ENCODE peak calls at places on chromosomes 11 and 22, in six cellular contexts. One of them, this sample, is unnamed.

GRCh38 chr22:45456811-45457210 is 43.3 kb downstream of the RIBC2 start:
- DNase-seq in colonic mucosa: no peak
- DNase-seq in activated CD4-positive, alpha-beta T cell treated with anti-CD3 and anti-CD28 coated beads, Interleukin-2, amount 50 U/mL, for 24 hours: no peak
- DNase-seq in NCI-H146: no peak
- DNase-seq in adrenal gland: no peak
- DNase-seq in GM12865: no peak
- DNase-seq in this sample: no peak

GRCh38 chr11:63915961-63916836 is 765 bp downstream of the RCOR2 start:
- DNase-seq in colonic mucosa: peak; percentile 78
- DNase-seq in NCI-H146: peak; percentile 72
- DNase-seq in GM12865: peak; percentile 26
- DNase-seq in activated CD4-positive, alpha-beta T cell treated with anti-CD3 and anti-CD28 coated beads, Interleukin-2, amount 50 U/mL, for 24 hours: no peak
- DNase-seq in adrenal gland: no peak
- DNase-seq in this sample: peak; percentile 74

GRCh38 chr22:22692707-22693530 is 48.5 kb downstream of the GGTLC2 start:
- DNase-seq in adrenal gland: peak; percentile 55
- DNase-seq in colonic mucosa: peak; percentile 84
- DNase-seq in NCI-H146: peak; percentile 74
- DNase-seq in GM12865: peak; percentile 45
- DNase-seq in activated CD4-positive, alpha-beta T cell treated with anti-CD3 and anti-CD28 coated beads, Interleukin-2, amount 50 U/mL, for 24 hours: peak; percentile 36
- DNase-seq in this sample: peak; percentile 63

GRCh38 chr11:645536-645935 is 8.5 kb downstream of the DRD4 start:
- DNase-seq in GM12865: peak; percentile 56
- DNase-seq in colonic mucosa: no peak
- DNase-seq in adrenal gland: no peak
- DNase-seq in activated CD4-positive, alpha-beta T cell treated with anti-CD3 and anti-CD28 coated beads, Interleukin-2, amount 50 U/mL, for 24 hours: no peak
- DNase-seq in NCI-H146: no peak
- DNase-seq in this sample: peak; percentile 57

GRCh38 chr11:88174627-88175003 is 628 bp downstream of the RAB38 start:
- DNase-seq in NCI-H146: no peak
- DNase-seq in GM12865: peak; percentile 59
- DNase-seq in colonic mucosa: peak; percentile 61
- DNase-seq in activated CD4-positive, alpha-beta T cell treated with anti-CD3 and anti-CD28 coated beads, Interleukin-2, amount 50 U/mL, for 24 hours: no peak
- DNase-seq in adrenal gland: peak; percentile 86
- DNase-seq in this sample: peak; percentile 45

GRCh38 chr22:22995166-22995565 is 75.2 kb upstream of the GNAZ start:
- DNase-seq in adrenal gland: no peak
- DNase-seq in NCI-H146: peak; percentile 13
- DNase-seq in activated CD4-positive, alpha-beta T cell treated with anti-CD3 and anti-CD28 coated beads, Interleukin-2, amount 50 U/mL, for 24 hours: no peak
- DNase-seq in GM12865: no peak
- DNase-seq in colonic mucosa: no peak
- DNase-seq in this sample: no peak

GRCh38 chr22:22835242-22835641 is 52.4 kb upstream of the IGLL5 start:
- DNase-seq in colonic mucosa: no peak
- DNase-seq in activated CD4-positive, alpha-beta T cell treated with anti-CD3 and anti-CD28 coated beads, Interleukin-2, amount 50 U/mL, for 24 hours: no peak
- DNase-seq in GM12865: no peak
- DNase-seq in adrenal gland: no peak
- DNase-seq in NCI-H146: no peak
- DNase-seq in this sample: no peak

GRCh38 chr11:131643171-131643570 is 272.8 kb downstream of the NTM start:
- DNase-seq in NCI-H146: no peak
- DNase-seq in activated CD4-positive, alpha-beta T cell treated with anti-CD3 and anti-CD28 coated beads, Interleukin-2, amount 50 U/mL, for 24 hours: no peak
- DNase-seq in GM12865: no peak
- DNase-seq in adrenal gland: no peak
- DNase-seq in colonic mucosa: no peak
- DNase-seq in this sample: no peak

GRCh38 chr11:74044538-74044937 is 35.7 kb upstream of the UCP3 start:
- DNase-seq in NCI-H146: no peak
- DNase-seq in colonic mucosa: no peak
- DNase-seq in adrenal gland: no peak
- DNase-seq in activated CD4-positive, alpha-beta T cell treated with anti-CD3 and anti-CD28 coated beads, Interleukin-2, amount 50 U/mL, for 24 hours: no peak
- DNase-seq in GM12865: no peak
- DNase-seq in this sample: no peak

GRCh38 chr11:9760180-9760550 is 96.3 kb downstream of the SWAP70 start:
- DNase-seq in colonic mucosa: peak; percentile 72
- DNase-seq in GM12865: no peak
- DNase-seq in activated CD4-positive, alpha-beta T cell treated with anti-CD3 and anti-CD28 coated beads, Interleukin-2, amount 50 U/mL, for 24 hours: no peak
- DNase-seq in NCI-H146: no peak
- DNase-seq in adrenal gland: peak; percentile 78
- DNase-seq in this sample: no peak

GRCh38 chr11:120219157-120219934 is 8.5 kb downstream of the OAF start:
- DNase-seq in GM12865: no peak
- DNase-seq in activated CD4-positive, alpha-beta T cell treated with anti-CD3 and anti-CD28 coated beads, Interleukin-2, amount 50 U/mL, for 24 hours: no peak
- DNase-seq in colonic mucosa: no peak
- DNase-seq in adrenal gland: peak; percentile 83
- DNase-seq in NCI-H146: no peak
- DNase-seq in this sample: no peak

GRCh38 chr11:47003180-47003877 is 66.8 kb downstream of the CSTPP1 start:
- DNase-seq in GM12865: no peak
- DNase-seq in adrenal gland: peak; percentile 80
- DNase-seq in colonic mucosa: no peak
- DNase-seq in NCI-H146: no peak
- DNase-seq in activated CD4-positive, alpha-beta T cell treated with anti-CD3 and anti-CD28 coated beads, Interleukin-2, amount 50 U/mL, for 24 hours: no peak
- DNase-seq in this sample: peak; percentile 21

GRCh38 chr11:37666960-37667359 is 1068.9 kb upstream of the RAG2 start:
- DNase-seq in GM12865: no peak
- DNase-seq in adrenal gland: no peak
- DNase-seq in colonic mucosa: no peak
- DNase-seq in NCI-H146: no peak
- DNase-seq in activated CD4-positive, alpha-beta T cell treated with anti-CD3 and anti-CD28 coated beads, Interleukin-2, amount 50 U/mL, for 24 hours: no peak
- DNase-seq in this sample: no peak

GRCh38 chr11:32426819-32427615 is 8.3 kb downstream of the WT1 start:
- DNase-seq in adrenal gland: no peak
- DNase-seq in GM12865: no peak
- DNase-seq in colonic mucosa: no peak
- DNase-seq in activated CD4-positive, alpha-beta T cell treated with anti-CD3 and anti-CD28 coated beads, Interleukin-2, amount 50 U/mL, for 24 hours: no peak
- DNase-seq in NCI-H146: no peak
- DNase-seq in this sample: peak; percentile 45

GRCh38 chr11:118892515-118892914 is 8.8 kb downstream of the CXCR5 start:
- DNase-seq in activated CD4-positive, alpha-beta T cell treated with anti-CD3 and anti-CD28 coated beads, Interleukin-2, amount 50 U/mL, for 24 hours: no peak
- DNase-seq in GM12865: peak; percentile 53
- DNase-seq in colonic mucosa: no peak
- DNase-seq in adrenal gland: no peak
- DNase-seq in NCI-H146: peak; percentile 92
- DNase-seq in this sample: no peak

GRCh38 chr11:128181984-128182383 is 405.4 kb downstream of the ETS1 start:
- DNase-seq in GM12865: no peak
- DNase-seq in adrenal gland: no peak
- DNase-seq in activated CD4-positive, alpha-beta T cell treated with anti-CD3 and anti-CD28 coated beads, Interleukin-2, amount 50 U/mL, for 24 hours: no peak
- DNase-seq in colonic mucosa: no peak
- DNase-seq in NCI-H146: no peak
- DNase-seq in this sample: no peak

GRCh38 chr11:67648140-67648795 is 2.3 kb downstream of the ACY3 start:
- DNase-seq in colonic mucosa: no peak
- DNase-seq in NCI-H146: peak; percentile 66
- DNase-seq in activated CD4-positive, alpha-beta T cell treated with anti-CD3 and anti-CD28 coated beads, Interleukin-2, amount 50 U/mL, for 24 hours: no peak
- DNase-seq in adrenal gland: no peak
- DNase-seq in GM12865: peak; percentile 87
- DNase-seq in this sample: peak; percentile 78

GRCh38 chr22:39152511-39153219 is at the start of gene CBX7:
- DNase-seq in activated CD4-positive, alpha-beta T cell treated with anti-CD3 and anti-CD28 coated beads, Interleukin-2, amount 50 U/mL, for 24 hours: peak; percentile 87
- DNase-seq in GM12865: peak; percentile 96
- DNase-seq in adrenal gland: peak; percentile 95
- DNase-seq in colonic mucosa: peak; percentile 94
- DNase-seq in NCI-H146: peak; percentile 70
- DNase-seq in this sample: peak; percentile 99

GRCh38 chr11:44711772-44712608 is 14.8 kb upstream of the TSPAN18 start:
- DNase-seq in NCI-H146: peak; percentile 2
- DNase-seq in GM12865: no peak
- DNase-seq in adrenal gland: no peak
- DNase-seq in activated CD4-positive, alpha-beta T cell treated with anti-CD3 and anti-CD28 coated beads, Interleukin-2, amount 50 U/mL, for 24 hours: no peak
- DNase-seq in colonic mucosa: no peak
- DNase-seq in this sample: no peak

GRCh38 chr11:35111171-35112055 is 27.6 kb upstream of the CD44 start:
- DNase-seq in adrenal gland: peak; percentile 20
- DNase-seq in colonic mucosa: peak; percentile 41
- DNase-seq in NCI-H146: no peak
- DNase-seq in activated CD4-positive, alpha-beta T cell treated with anti-CD3 and anti-CD28 coated beads, Interleukin-2, amount 50 U/mL, for 24 hours: no peak
- DNase-seq in GM12865: no peak
- DNase-seq in this sample: no peak

GRCh38 chr11:65498042-65498726 is 661 bp upstream of the MALAT1 start:
- DNase-seq in NCI-H146: peak; percentile 73
- DNase-seq in colonic mucosa: no peak
- DNase-seq in GM12865: peak; percentile 90
- DNase-seq in adrenal gland: peak; percentile 72
- DNase-seq in activated CD4-positive, alpha-beta T cell treated with anti-CD3 and anti-CD28 coated beads, Interleukin-2, amount 50 U/mL, for 24 hours: no peak
- DNase-seq in this sample: no peak

GRCh38 chr11:26891501-26891900 is 102.4 kb upstream of the FIBIN start:
- DNase-seq in colonic mucosa: no peak
- DNase-seq in GM12865: peak; percentile 32
- DNase-seq in adrenal gland: no peak
- DNase-seq in activated CD4-positive, alpha-beta T cell treated with anti-CD3 and anti-CD28 coated beads, Interleukin-2, amount 50 U/mL, for 24 hours: no peak
- DNase-seq in NCI-H146: no peak
- DNase-seq in this sample: no peak

GRCh38 chr11:26186389-26186788 is 145.5 kb upstream of the ANO3 start:
- DNase-seq in GM12865: no peak
- DNase-seq in NCI-H146: no peak
- DNase-seq in adrenal gland: no peak
- DNase-seq in activated CD4-positive, alpha-beta T cell treated with anti-CD3 and anti-CD28 coated beads, Interleukin-2, amount 50 U/mL, for 24 hours: no peak
- DNase-seq in colonic mucosa: no peak
- DNase-seq in this sample: no peak

GRCh38 chr22:30245181-30245984 is 1.2 kb downstream of the LIF start:
- DNase-seq in adrenal gland: no peak
- DNase-seq in NCI-H146: no peak
- DNase-seq in colonic mucosa: peak; percentile 79
- DNase-seq in activated CD4-positive, alpha-beta T cell treated with anti-CD3 and anti-CD28 coated beads, Interleukin-2, amount 50 U/mL, for 24 hours: no peak
- DNase-seq in GM12865: peak; percentile 31
- DNase-seq in this sample: peak; percentile 48

GRCh38 chr11:12221136-12221535 is 110.7 kb downstream of the MICAL2 start:
- DNase-seq in NCI-H146: no peak
- DNase-seq in adrenal gland: no peak
- DNase-seq in GM12865: no peak
- DNase-seq in colonic mucosa: no peak
- DNase-seq in activated CD4-positive, alpha-beta T cell treated with anti-CD3 and anti-CD28 coated beads, Interleukin-2, amount 50 U/mL, for 24 hours: no peak
- DNase-seq in this sample: no peak

GRCh38 chr11:63779044-63779443 is 10.5 kb upstream of the ZFTA start:
- DNase-seq in activated CD4-positive, alpha-beta T cell treated with anti-CD3 and anti-CD28 coated beads, Interleukin-2, amount 50 U/mL, for 24 hours: no peak
- DNase-seq in adrenal gland: no peak
- DNase-seq in colonic mucosa: no peak
- DNase-seq in GM12865: no peak
- DNase-seq in NCI-H146: no peak
- DNase-seq in this sample: no peak

GRCh38 chr11:90874971-90875370 is 652.1 kb upstream of the CHORDC1 start:
- DNase-seq in NCI-H146: no peak
- DNase-seq in GM12865: no peak
- DNase-seq in adrenal gland: no peak
- DNase-seq in activated CD4-positive, alpha-beta T cell treated with anti-CD3 and anti-CD28 coated beads, Interleukin-2, amount 50 U/mL, for 24 hours: no peak
- DNase-seq in colonic mucosa: no peak
- DNase-seq in this sample: no peak

GRCh38 chr22:40417041-40417440 is 46.6 kb downstream of the SGSM3 start:
- DNase-seq in GM12865: no peak
- DNase-seq in adrenal gland: no peak
- DNase-seq in activated CD4-positive, alpha-beta T cell treated with anti-CD3 and anti-CD28 coated beads, Interleukin-2, amount 50 U/mL, for 24 hours: no peak
- DNase-seq in colonic mucosa: no peak
- DNase-seq in NCI-H146: no peak
- DNase-seq in this sample: no peak

GRCh38 chr11:116257092-116257491 is 515.7 kb downstream of the BUD13 start:
- DNase-seq in colonic mucosa: no peak
- DNase-seq in adrenal gland: no peak
- DNase-seq in NCI-H146: no peak
- DNase-seq in activated CD4-positive, alpha-beta T cell treated with anti-CD3 and anti-CD28 coated beads, Interleukin-2, amount 50 U/mL, for 24 hours: no peak
- DNase-seq in GM12865: no peak
- DNase-seq in this sample: no peak

GRCh38 chr11:36165638-36166389 is 123.4 kb downstream of the COMMD9 start:
- DNase-seq in adrenal gland: no peak
- DNase-seq in activated CD4-positive, alpha-beta T cell treated with anti-CD3 and anti-CD28 coated beads, Interleukin-2, amount 50 U/mL, for 24 hours: no peak
- DNase-seq in GM12865: no peak
- DNase-seq in NCI-H146: no peak
- DNase-seq in colonic mucosa: no peak
- DNase-seq in this sample: no peak

This sample was measured in GM13976.